ENCODE peak calls at places on chromosomes 7 and 10, in five cellular contexts. One of them, this sample, is unnamed.

GRCh38 chr10:133109736-133110532 is 22.2 kb downstream of the ADGRA1 start:
- DNase-seq in stimulated activated CD8-positive, alpha-beta memory T cell treated with anti-CD3 and anti-CD28 coated beads, Interleukin-15, amount 100 ng/mL, for 1 hour: no peak
- DNase-seq in cerebellum: no peak
- DNase-seq in HuH-7.5: no peak
- DNase-seq in uterus: no peak
- DNase-seq in this sample: no peak

GRCh38 chr10:53957401-53957800 is 843.6 kb downstream of the PCDH15 start:
- DNase-seq in uterus: no peak
- DNase-seq in HuH-7.5: no peak
- DNase-seq in stimulated activated CD8-positive, alpha-beta memory T cell treated with anti-CD3 and anti-CD28 coated beads, Interleukin-15, amount 100 ng/mL, for 1 hour: no peak
- DNase-seq in cerebellum: no peak
- DNase-seq in this sample: peak

GRCh38 chr10:121595806-121596667 is 2.2 kb downstream of the FGFR2 start:
- DNase-seq in HuH-7.5: no peak
- DNase-seq in uterus: peak
- DNase-seq in cerebellum: no peak
- DNase-seq in stimulated activated CD8-positive, alpha-beta memory T cell treated with anti-CD3 and anti-CD28 coated beads, Interleukin-15, amount 100 ng/mL, for 1 hour: no peak
- DNase-seq in this sample: no peak

GRCh38 chr7:80764132-80764531 is 125.7 kb downstream of the CD36 start:
- DNase-seq in cerebellum: no peak
- DNase-seq in stimulated activated CD8-positive, alpha-beta memory T cell treated with anti-CD3 and anti-CD28 coated beads, Interleukin-15, amount 100 ng/mL, for 1 hour: no peak
- DNase-seq in uterus: no peak
- DNase-seq in HuH-7.5: no peak
- DNase-seq in this sample: no peak

GRCh38 chr10:3043512-3044368 is 23.6 kb upstream of the PFKP start:
- DNase-seq in uterus: peak
- DNase-seq in cerebellum: peak
- DNase-seq in HuH-7.5: peak
- DNase-seq in stimulated activated CD8-positive, alpha-beta memory T cell treated with anti-CD3 and anti-CD28 coated beads, Interleukin-15, amount 100 ng/mL, for 1 hour: no peak
- DNase-seq in this sample: peak

GRCh38 chr7:43362652-43363428 is 220.1 kb upstream of the STK17A start:
- DNase-seq in HuH-7.5: no peak
- DNase-seq in uterus: no peak
- DNase-seq in stimulated activated CD8-positive, alpha-beta memory T cell treated with anti-CD3 and anti-CD28 coated beads, Interleukin-15, amount 100 ng/mL, for 1 hour: no peak
- DNase-seq in cerebellum: peak
- DNase-seq in this sample: peak

GRCh38 chr10:59823751-59824150 is 70.5 kb upstream of the MRLN start:
- DNase-seq in cerebellum: no peak
- DNase-seq in stimulated activated CD8-positive, alpha-beta memory T cell treated with anti-CD3 and anti-CD28 coated beads, Interleukin-15, amount 100 ng/mL, for 1 hour: no peak
- DNase-seq in uterus: no peak
- DNase-seq in HuH-7.5: no peak
- DNase-seq in this sample: no peak

GRCh38 chr10:103193820-103194529 is 903 bp upstream of the NT5C2 start:
- DNase-seq in uterus: no peak
- DNase-seq in stimulated activated CD8-positive, alpha-beta memory T cell treated with anti-CD3 and anti-CD28 coated beads, Interleukin-15, amount 100 ng/mL, for 1 hour: no peak
- DNase-seq in cerebellum: no peak
- DNase-seq in HuH-7.5: no peak
- DNase-seq in this sample: no peak

GRCh38 chr7:23469150-23469960 is 936 bp downstream of the IGF2BP3 start:
- DNase-seq in cerebellum: no peak
- DNase-seq in HuH-7.5: peak
- DNase-seq in uterus: no peak
- DNase-seq in stimulated activated CD8-positive, alpha-beta memory T cell treated with anti-CD3 and anti-CD28 coated beads, Interleukin-15, amount 100 ng/mL, for 1 hour: no peak
- DNase-seq in this sample: no peak

GRCh38 chr7:38217672-38218071 is 39.6 kb downstream of the STARD3NL start:
- DNase-seq in HuH-7.5: no peak
- DNase-seq in uterus: no peak
- DNase-seq in stimulated activated CD8-positive, alpha-beta memory T cell treated with anti-CD3 and anti-CD28 coated beads, Interleukin-15, amount 100 ng/mL, for 1 hour: no peak
- DNase-seq in cerebellum: no peak
- DNase-seq in this sample: no peak

GRCh38 chr7:43588477-43589132 is 5.7 kb downstream of the STK17A start:
- DNase-seq in uterus: no peak
- DNase-seq in stimulated activated CD8-positive, alpha-beta memory T cell treated with anti-CD3 and anti-CD28 coated beads, Interleukin-15, amount 100 ng/mL, for 1 hour: no peak
- DNase-seq in HuH-7.5: no peak
- DNase-seq in cerebellum: no peak
- DNase-seq in this sample: no peak

GRCh38 chr10:10975647-10976046 is 42.0 kb upstream of the CELF2 start:
- DNase-seq in cerebellum: no peak
- DNase-seq in stimulated activated CD8-positive, alpha-beta memory T cell treated with anti-CD3 and anti-CD28 coated beads, Interleukin-15, amount 100 ng/mL, for 1 hour: no peak
- DNase-seq in uterus: no peak
- DNase-seq in HuH-7.5: no peak
- DNase-seq in this sample: no peak

GRCh38 chr10:69065406-69066361 is 22.2 kb upstream of the SRGN start:
- DNase-seq in stimulated activated CD8-positive, alpha-beta memory T cell treated with anti-CD3 and anti-CD28 coated beads, Interleukin-15, amount 100 ng/mL, for 1 hour: no peak
- DNase-seq in cerebellum: no peak
- DNase-seq in uterus: no peak
- DNase-seq in HuH-7.5: no peak
- DNase-seq in this sample: peak

GRCh38 chr7:91976743-91977142 is 36.1 kb downstream of the AKAP9 start:
- DNase-seq in stimulated activated CD8-positive, alpha-beta memory T cell treated with anti-CD3 and anti-CD28 coated beads, Interleukin-15, amount 100 ng/mL, for 1 hour: no peak
- DNase-seq in cerebellum: no peak
- DNase-seq in uterus: no peak
- DNase-seq in HuH-7.5: no peak
- DNase-seq in this sample: no peak

GRCh38 chr7:88757371-88757770 is 2.1 kb upstream of the ZNF804B start:
- DNase-seq in HuH-7.5: no peak
- DNase-seq in cerebellum: no peak
- DNase-seq in uterus: no peak
- DNase-seq in stimulated activated CD8-positive, alpha-beta memory T cell treated with anti-CD3 and anti-CD28 coated beads, Interleukin-15, amount 100 ng/mL, for 1 hour: no peak
- DNase-seq in this sample: no peak

GRCh38 chr7:78226059-78226658 is 427.6 kb downstream of the PHTF2 start:
- DNase-seq in uterus: no peak
- DNase-seq in cerebellum: no peak
- DNase-seq in stimulated activated CD8-positive, alpha-beta memory T cell treated with anti-CD3 and anti-CD28 coated beads, Interleukin-15, amount 100 ng/mL, for 1 hour: no peak
- DNase-seq in HuH-7.5: peak
- DNase-seq in this sample: peak

GRCh38 chr7:152313879-152314604 is 121.8 kb downstream of the KMT2C start:
- DNase-seq in HuH-7.5: no peak
- DNase-seq in cerebellum: no peak
- DNase-seq in uterus: peak
- DNase-seq in stimulated activated CD8-positive, alpha-beta memory T cell treated with anti-CD3 and anti-CD28 coated beads, Interleukin-15, amount 100 ng/mL, for 1 hour: no peak
- DNase-seq in this sample: peak

GRCh38 chr7:77330169-77330882 is 85.8 kb downstream of the GSAP start:
- DNase-seq in stimulated activated CD8-positive, alpha-beta memory T cell treated with anti-CD3 and anti-CD28 coated beads, Interleukin-15, amount 100 ng/mL, for 1 hour: no peak
- DNase-seq in HuH-7.5: no peak
- DNase-seq in cerebellum: no peak
- DNase-seq in uterus: peak
- DNase-seq in this sample: peak

GRCh38 chr7:101121996-101122932 is 4.6 kb upstream of the SERPINE1 start:
- DNase-seq in stimulated activated CD8-positive, alpha-beta memory T cell treated with anti-CD3 and anti-CD28 coated beads, Interleukin-15, amount 100 ng/mL, for 1 hour: no peak
- DNase-seq in HuH-7.5: peak
- DNase-seq in cerebellum: no peak
- DNase-seq in uterus: peak
- DNase-seq in this sample: peak

GRCh38 chr7:74183653-74184450 is 9.7 kb downstream of the EIF4H start:
- DNase-seq in stimulated activated CD8-positive, alpha-beta memory T cell treated with anti-CD3 and anti-CD28 coated beads, Interleukin-15, amount 100 ng/mL, for 1 hour: no peak
- DNase-seq in cerebellum: no peak
- DNase-seq in uterus: no peak
- DNase-seq in HuH-7.5: no peak
- DNase-seq in this sample: no peak

GRCh38 chr10:70751991-70752390 is 33.2 kb downstream of the TBATA start:
- DNase-seq in stimulated activated CD8-positive, alpha-beta memory T cell treated with anti-CD3 and anti-CD28 coated beads, Interleukin-15, amount 100 ng/mL, for 1 hour: no peak
- DNase-seq in uterus: no peak
- DNase-seq in HuH-7.5: no peak
- DNase-seq in cerebellum: no peak
- DNase-seq in this sample: no peak

GRCh38 chr10:129646921-129647320 is 179.9 kb downstream of the MGMT start:
- DNase-seq in stimulated activated CD8-positive, alpha-beta memory T cell treated with anti-CD3 and anti-CD28 coated beads, Interleukin-15, amount 100 ng/mL, for 1 hour: no peak
- DNase-seq in cerebellum: no peak
- DNase-seq in HuH-7.5: no peak
- DNase-seq in uterus: no peak
- DNase-seq in this sample: no peak

GRCh38 chr7:107700570-107700969 is 39.9 kb downstream of the SLC26A4 start:
- DNase-seq in uterus: no peak
- DNase-seq in HuH-7.5: no peak
- DNase-seq in stimulated activated CD8-positive, alpha-beta memory T cell treated with anti-CD3 and anti-CD28 coated beads, Interleukin-15, amount 100 ng/mL, for 1 hour: no peak
- DNase-seq in cerebellum: no peak
- DNase-seq in this sample: no peak

GRCh38 chr7:28629216-28629848 is 217.0 kb downstream of the CREB5 start:
- DNase-seq in cerebellum: no peak
- DNase-seq in HuH-7.5: no peak
- DNase-seq in stimulated activated CD8-positive, alpha-beta memory T cell treated with anti-CD3 and anti-CD28 coated beads, Interleukin-15, amount 100 ng/mL, for 1 hour: no peak
- DNase-seq in uterus: no peak
- DNase-seq in this sample: peak

GRCh38 chr10:117094856-117095255 is 43.2 kb downstream of the VAX1 start:
- DNase-seq in uterus: no peak
- DNase-seq in cerebellum: no peak
- DNase-seq in stimulated activated CD8-positive, alpha-beta memory T cell treated with anti-CD3 and anti-CD28 coated beads, Interleukin-15, amount 100 ng/mL, for 1 hour: no peak
- DNase-seq in HuH-7.5: no peak
- DNase-seq in this sample: no peak

GRCh38 chr7:342681-343216 is 52.8 kb downstream of the FOXL3 start:
- DNase-seq in stimulated activated CD8-positive, alpha-beta memory T cell treated with anti-CD3 and anti-CD28 coated beads, Interleukin-15, amount 100 ng/mL, for 1 hour: no peak
- DNase-seq in HuH-7.5: no peak
- DNase-seq in uterus: no peak
- DNase-seq in cerebellum: no peak
- DNase-seq in this sample: no peak